ENCODE peak calls at places on chromosomes 5 and 9, in four cellular contexts. One of them, this sample, is unnamed.

GRCh38 chr5:10310073-10310779 is 2.5 kb upstream of the CMBL start:
- DNase-seq in AG09319: no peak
- DNase-seq in BJ: no peak
- DNase-seq in GOT3: no peak
- DNase-seq in this sample: no peak

GRCh38 chr5:54701179-54701578 is 183.6 kb downstream of the SNX18 start:
- DNase-seq in AG09319: peak
- DNase-seq in GOT3: no peak
- DNase-seq in BJ: peak
- DNase-seq in this sample: no peak

GRCh38 chr5:179882338-179882737 is 23.7 kb upstream of the MRNIP start:
- DNase-seq in BJ: no peak
- DNase-seq in GOT3: no peak
- DNase-seq in AG09319: no peak
- DNase-seq in this sample: no peak

GRCh38 chr9:128712451-128713410 is 10.4 kb downstream of the PKN3 start:
- DNase-seq in AG09319: no peak
- DNase-seq in BJ: no peak
- DNase-seq in GOT3: no peak
- DNase-seq in this sample: no peak

GRCh38 chr5:173331956-173332479 is 3.8 kb upstream of the STC2 start:
- DNase-seq in BJ: no peak
- DNase-seq in AG09319: no peak
- DNase-seq in GOT3: peak
- DNase-seq in this sample: peak

GRCh38 chr5:35773936-35774335 is 82.8 kb upstream of the IL7R start:
- DNase-seq in GOT3: no peak
- DNase-seq in BJ: no peak
- DNase-seq in AG09319: no peak
- DNase-seq in this sample: no peak

GRCh38 chr5:172902497-172903472 is 56.4 kb upstream of the RPL26L1 start:
- DNase-seq in AG09319: peak
- DNase-seq in BJ: peak
- DNase-seq in GOT3: no peak
- DNase-seq in this sample: no peak

GRCh38 chr5:159453209-159453608 is 122.9 kb upstream of the IL12B start:
- DNase-seq in BJ: no peak
- DNase-seq in GOT3: no peak
- DNase-seq in AG09319: no peak
- DNase-seq in this sample: no peak

GRCh38 chr5:77218263-77218662 is 7.8 kb downstream of the PDE8B start:
- DNase-seq in GOT3: no peak
- DNase-seq in AG09319: no peak
- DNase-seq in BJ: no peak
- DNase-seq in this sample: no peak

GRCh38 chr9:124258765-124259272 is 1.1 kb downstream of the NEK6 start:
- DNase-seq in GOT3: no peak
- DNase-seq in BJ: no peak
- DNase-seq in AG09319: no peak
- DNase-seq in this sample: no peak

GRCh38 chr9:72790934-72791333 is 161.9 kb downstream of the ALDH1A1 start:
- DNase-seq in BJ: no peak
- DNase-seq in AG09319: no peak
- DNase-seq in GOT3: no peak
- DNase-seq in this sample: no peak

GRCh38 chr5:112636288-112636731 is 101.4 kb upstream of the APC start:
- DNase-seq in BJ: no peak
- DNase-seq in AG09319: no peak
- DNase-seq in GOT3: no peak
- DNase-seq in this sample: no peak

GRCh38 chr5:95565280-95565920 is 10.5 kb downstream of the ARSK start:
- DNase-seq in GOT3: no peak
- DNase-seq in AG09319: no peak
- DNase-seq in BJ: peak
- DNase-seq in this sample: no peak

GRCh38 chr5:108266235-108266634 is 115.7 kb downstream of the FBXL17 start:
- DNase-seq in GOT3: no peak
- DNase-seq in AG09319: no peak
- DNase-seq in BJ: no peak
- DNase-seq in this sample: no peak

GRCh38 chr5:142184939-142185526 is 76.5 kb downstream of the NDFIP1 start:
- DNase-seq in BJ: no peak
- DNase-seq in GOT3: no peak
- DNase-seq in AG09319: no peak
- DNase-seq in this sample: no peak